ENCODE peak calls at places on chromosomes 4 and X, in five cellular contexts. M is RPMI8226; R is stimulated activated naive CD4-positive, alpha-beta T cell treated with Interleukin-2 at 50 U/mL for 16 hours; T is renal cortical epithelial cell; Z is stimulated activated CD8-positive, alpha-beta memory T cell treated with anti-CD3 and anti-CD28 coated beads, Interleukin-4, amount 100 ng/mL, for 1 hour. L is an unnamed sample.

GRCh38 chr4:80006935-80007744 is 65.9 kb downstream of the ANTXR2 start:
- DNase-seq in M (peak; percentile 3), R (no peak), T (no peak), Z (no peak), L (no peak)

GRCh38 chrX:39850630-39851152 is 247.1 kb downstream of the BCOR start:
- DNase-seq in M (peak; percentile 71), R (no peak), T (no peak), Z (no peak), L (no peak)

GRCh38 chrX:102934624-102935023 is 2.4 kb upstream of the RAB40AL start:
- DNase-seq in M (peak; percentile 37), R (peak; percentile 1), T (peak; percentile 6), Z (no peak), L (peak; percentile 9)

GRCh38 chr4:184807261-184807660 is 18.5 kb downstream of the ACSL1 start:
- DNase-seq in M (no peak), R (no peak), T (no peak), Z (no peak), L (no peak)

GRCh38 chrX:14660970-14661369 is 131.6 kb downstream of the GLRA2 start:
- DNase-seq in M (no peak), R (no peak), T (no peak), Z (no peak), L (no peak)

GRCh38 chr4:72468904-72469502 is 100.0 kb downstream of the ADAMTS3 start:
- DNase-seq in M (peak; percentile 31), R (no peak), T (peak; percentile 56), Z (no peak), L (no peak)

GRCh38 chr4:113260671-113261070 is 211.2 kb downstream of the ANK2 start:
- DNase-seq in M (no peak), R (no peak), T (no peak), Z (no peak), L (no peak)

GRCh38 chrX:33204889-33205288 is 6.5 kb downstream of the DMD start:
- DNase-seq in M (no peak), R (no peak), T (no peak), Z (no peak), L (no peak)

GRCh38 chr4:110165382-110166285 is 32.8 kb downstream of the ELOVL6 start:
- DNase-seq in M (no peak), R (peak; percentile 58), T (peak; percentile 62), Z (peak; percentile 37), L (peak; percentile 40)

GRCh38 chrX:8668797-8669196 is 63.1 kb downstream of the ANOS1 start:
- DNase-seq in M (no peak), R (no peak), T (no peak), Z (no peak), L (no peak)

GRCh38 chr4:158538176-158538575 is 16.5 kb downstream of the RXFP1 start:
- DNase-seq in M (no peak), R (no peak), T (no peak), Z (no peak), L (no peak)

GRCh38 chr4:52655505-52655904 is 3.6 kb downstream of the USP46 start:
- DNase-seq in M (no peak), R (no peak), T (no peak), Z (no peak), L (no peak)

GRCh38 chrX:49840679-49841078 is 11.6 kb downstream of the PAGE4 start:
- DNase-seq in M (peak; percentile 52), R (peak; percentile 15), T (peak; percentile 77), Z (no peak), L (peak; percentile 77)

L was measured in Caki2.